ENCODE peak calls at places on chromosome 10, in ten cellular contexts. Z is GM23338; P is mesenchymal stem cell; E is CD8-positive, alpha-beta T cell; U is skeletal muscle cell; I is adipocyte; O is ascending aorta; C is stomach; H is hepatocyte; N is Panc1. V is an unnamed sample.

GRCh38 chr10:10872035-10872673 is 145.5 kb upstream of the CELF2 start:
- DNase-seq in Z (peak; percentile 46), P (peak; percentile 96), E (no peak), U (peak; percentile 61), I (peak; percentile 73), O (no peak), C (no peak), H (peak; percentile 22), N (no peak), V (peak; percentile 62)

GRCh38 chr10:6755891-6756460 is 175.9 kb upstream of the PRKCQ start:
- DNase-seq in Z (no peak), P (peak; percentile 85), E (no peak), U (peak; percentile 63), I (peak; percentile 56), O (no peak), C (no peak), H (no peak), N (no peak), V (no peak)

GRCh38 chr10:131815366-131816156 is 85.2 kb upstream of the PPP2R2D start:
- DNase-seq in Z (no peak), P (no peak), E (no peak), U (no peak), I (no peak), O (no peak), C (peak; percentile 11), H (no peak), N (no peak), V (no peak)

GRCh38 chr10:29797616-29798015 is 162.8 kb upstream of the SVIL start:
- DNase-seq in Z (no peak), P (no peak), E (no peak), U (no peak), I (no peak), O (no peak), C (no peak), H (no peak), N (no peak), V (no peak)

GRCh38 chr10:11150876-11151275 is 133.2 kb downstream of the CELF2 start:
- DNase-seq in Z (no peak), P (no peak), E (no peak), U (no peak), I (no peak), O (no peak), C (no peak), H (no peak), N (no peak), V (no peak)

GRCh38 chr10:102632394-102633062 is 11.8 kb upstream of the TRIM8 start:
- DNase-seq in Z (no peak), P (peak; percentile 72), E (no peak), U (no peak), I (peak; percentile 38), O (no peak), C (no peak), H (peak; percentile 53), N (no peak), V (no peak)

GRCh38 chr10:70538731-70539338 is 60.3 kb downstream of the PALD1 start:
- DNase-seq in Z (no peak), P (no peak), E (no peak), U (no peak), I (no peak), O (no peak), C (no peak), H (no peak), N (no peak), V (no peak)

GRCh38 chr10:30357075-30357801 is 8.2 kb upstream of the MTPAP start:
- DNase-seq in Z (no peak), P (no peak), E (no peak), U (no peak), I (no peak), O (no peak), C (no peak), H (no peak), N (no peak), V (no peak)

GRCh38 chr10:127210936-127211335 is 14.5 kb upstream of the INSYN2A start:
- DNase-seq in Z (no peak), P (no peak), E (no peak), U (no peak), I (no peak), O (no peak), C (no peak), H (no peak), N (no peak), V (no peak)

GRCh38 chr10:91435241-91435640 is 25.1 kb downstream of the HECTD2 start:
- DNase-seq in Z (no peak), P (no peak), E (no peak), U (no peak), I (no peak), O (no peak), C (no peak), H (no peak), N (no peak), V (no peak)

GRCh38 chr10:5603091-5603847 is 63.1 kb downstream of the ASB13 start:
- DNase-seq in Z (no peak), P (no peak), E (no peak), U (no peak), I (no peak), O (no peak), C (no peak), H (no peak), N (no peak), V (no peak)

GRCh38 chr10:11714750-11715365 is 27.3 kb upstream of the ECHDC3 start:
- DNase-seq in Z (no peak), P (no peak), E (no peak), U (no peak), I (no peak), O (no peak), C (no peak), H (no peak), N (no peak), V (no peak)

GRCh38 chr10:36019749-36020148 is 377.7 kb upstream of the FZD8 start:
- DNase-seq in Z (no peak), P (no peak), E (no peak), U (no peak), I (no peak), O (no peak), C (no peak), H (no peak), N (no peak), V (no peak)

GRCh38 chr10:69123306-69123746 is 652 bp upstream of the VPS26A start:
- DNase-seq in Z (peak; percentile 73), P (peak; percentile 87), E (no peak), U (peak; percentile 26), I (peak; percentile 87), O (no peak), C (peak; percentile 58), H (peak; percentile 79), N (peak; percentile 79), V (no peak)

GRCh38 chr10:100201549-100201948 is 15.7 kb upstream of the ERLIN1 start:
- DNase-seq in Z (no peak), P (no peak), E (no peak), U (no peak), I (no peak), O (no peak), C (no peak), H (no peak), N (no peak), V (no peak)

GRCh38 chr10:103895458-103896186 is 22.4 kb downstream of the STN1 start:
- DNase-seq in Z (no peak), P (peak; percentile 56), E (no peak), U (no peak), I (peak; percentile 67), O (no peak), C (no peak), H (no peak), N (peak; percentile 61), V (no peak)

DNA sequence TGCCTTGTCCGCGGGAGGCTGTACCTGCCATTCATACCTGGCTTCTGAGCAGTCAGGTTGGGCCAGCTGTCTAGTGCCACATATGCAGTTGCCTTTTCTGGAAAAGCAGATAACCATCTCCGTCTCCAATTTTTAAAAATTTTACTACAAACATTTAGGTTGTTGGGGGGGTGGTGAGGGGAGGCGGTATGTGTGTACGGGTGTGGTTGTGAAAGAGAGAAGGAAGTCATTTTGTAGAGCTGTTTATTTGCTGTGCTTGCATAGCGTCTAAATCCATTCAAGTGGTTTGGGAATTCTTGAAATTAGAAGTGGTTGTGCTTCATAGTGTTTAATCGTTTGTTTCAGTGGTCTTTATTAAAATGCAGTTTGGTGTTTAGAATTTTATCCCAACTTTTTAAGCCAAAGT is 1.5 kb downstream of the TBC1D12 start:
- DNase-seq in Z (no peak), P (no peak), E (no peak), U (no peak), I (peak; percentile 66), O (no peak), C (no peak), H (no peak), N (no peak), V (peak; percentile 27)
- H3K4me3 ChIP-seq in Z (peak overlapping the region; percentile 80), P (peak overlapping the region; percentile 95), E (peak overlapping the region; percentile 48), U (peak overlapping the region; percentile 89), I (peak overlapping the region; percentile 99), O (peak overlapping the region; percentile 94), C (peak overlapping the region; percentile 88), H (peak overlapping the region; percentile 79), N (peak overlapping the region; percentile 79), V (peak overlapping the region; percentile 90)

GRCh38 chr10:75788394-75789205 is 357.2 kb downstream of the LRMDA start:
- DNase-seq in Z (no peak), P (peak; percentile 56), E (no peak), U (no peak), I (no peak), O (no peak), C (no peak), H (no peak), N (no peak), V (peak; percentile 75)
- H3K4me3 ChIP-seq in Z (no peak overlapping the region), P (peak overlapping the region; percentile 37), E (no peak overlapping the region), U (no peak overlapping the region), I (peak overlapping the region; percentile 61), O (peak overlapping the region; percentile 10), C (peak overlapping the region; percentile 2), H (no peak overlapping the region), N (no peak overlapping the region), V (peak overlapping the region; percentile 25)

GRCh38 chr10:116948530-116948870 is 56.5 kb downstream of the SHTN1 start:
- DNase-seq in Z (no peak), P (no peak), E (no peak), U (no peak), I (no peak), O (no peak), C (no peak), H (no peak), N (no peak), V (no peak)

GRCh38 chr10:116952729-116953128 is 52.3 kb downstream of the SHTN1 start:
- DNase-seq in Z (no peak), P (no peak), E (no peak), U (no peak), I (no peak), O (no peak), C (no peak), H (no peak), N (no peak), V (no peak)

GRCh38 chr10:116944911-116945310 is 60.1 kb downstream of the SHTN1 start:
- DNase-seq in Z (no peak), P (no peak), E (no peak), U (no peak), I (no peak), O (no peak), C (no peak), H (no peak), N (no peak), V (no peak)

GRCh38 chr10:116947838-116948529 is 57.0 kb downstream of the SHTN1 start:
- DNase-seq in Z (peak; percentile 74), P (peak; percentile 52), E (no peak), U (peak; percentile 4), I (peak; percentile 38), O (no peak), C (no peak), H (peak; percentile 22), N (peak; percentile 68), V (peak; percentile 29)
- H3K4me3 ChIP-seq in Z (peak overlapping the region; percentile 0), P (no peak overlapping the region), E (no peak overlapping the region), U (no peak overlapping the region), I (no peak overlapping the region), O (no peak overlapping the region), C (no peak overlapping the region), H (no peak overlapping the region), N (no peak overlapping the region), V (no peak overlapping the region)

GRCh38 chr10:79072994-79073654 is 4.4 kb downstream of the ZMIZ1 start:
- DNase-seq in Z (no peak), P (no peak), E (no peak), U (no peak), I (no peak), O (no peak), C (no peak), H (no peak), N (no peak), V (no peak)
- H3K4me3 ChIP-seq in Z (no peak overlapping the region), P (peak overlapping the region; percentile 97), E (no peak overlapping the region), U (no peak overlapping the region), I (peak overlapping the region; percentile 95), O (no peak overlapping the region), C (no peak overlapping the region), H (no peak overlapping the region), N (no peak overlapping the region), V (peak overlapping the region; percentile 31)

V was measured in epithelial cell of proximal tubule.